ENCODE peak calls at places on chromosome 22, in six cellular contexts. One of them, this sample, is unnamed. For H3K4me1, the result is how much of the 10 kb centered on the place peaks cover.

GRCh38 chr22:29663230-29663826 is 56.5 kb upstream of the CABP7 start:
- DNase-seq in fibroblast of lung: peak
- DNase-seq in body of pancreas: no peak
- DNase-seq in small intestine: no peak
- DNase-seq in breast epithelium: no peak
- DNase-seq in CD4-positive, CD25-positive, alpha-beta regulatory T cell: no peak
- DNase-seq in this sample: no peak

GRCh38 chr22:41648431-41648830 is 27.3 kb downstream of the XRCC6 start:
- DNase-seq in fibroblast of lung: no peak
- DNase-seq in body of pancreas: no peak
- DNase-seq in small intestine: no peak
- DNase-seq in breast epithelium: no peak
- DNase-seq in CD4-positive, CD25-positive, alpha-beta regulatory T cell: no peak
- DNase-seq in this sample: no peak

GRCh38 chr22:50535113-50535512 is 5.3 kb upstream of the TYMP start:
- DNase-seq in fibroblast of lung: no peak
- DNase-seq in body of pancreas: no peak
- DNase-seq in small intestine: no peak
- DNase-seq in breast epithelium: no peak
- DNase-seq in CD4-positive, CD25-positive, alpha-beta regulatory T cell: no peak
- DNase-seq in this sample: peak

GRCh38 chr22:27370281-27370680 is 431.3 kb downstream of the MN1 start:
- DNase-seq in fibroblast of lung: no peak
- DNase-seq in body of pancreas: no peak
- DNase-seq in small intestine: no peak
- DNase-seq in breast epithelium: no peak
- DNase-seq in CD4-positive, CD25-positive, alpha-beta regulatory T cell: no peak
- DNase-seq in this sample: no peak

GRCh38 chr22:19889951-19890350 is 35.3 kb upstream of the GNB1L start:
- DNase-seq in fibroblast of lung: no peak
- DNase-seq in body of pancreas: no peak
- DNase-seq in small intestine: no peak
- DNase-seq in breast epithelium: no peak
- DNase-seq in CD4-positive, CD25-positive, alpha-beta regulatory T cell: no peak
- DNase-seq in this sample: peak

GRCh38 chr22:19869497-19870152 is 15.0 kb upstream of the GNB1L start:
- DNase-seq in fibroblast of lung: no peak
- DNase-seq in body of pancreas: peak
- DNase-seq in small intestine: no peak
- DNase-seq in breast epithelium: peak
- DNase-seq in CD4-positive, CD25-positive, alpha-beta regulatory T cell: no peak
- DNase-seq in this sample: peak

GRCh38 chr22:27386186-27386585 is 415.4 kb downstream of the MN1 start:
- DNase-seq in fibroblast of lung: no peak
- DNase-seq in body of pancreas: no peak
- DNase-seq in small intestine: no peak
- DNase-seq in breast epithelium: no peak
- DNase-seq in CD4-positive, CD25-positive, alpha-beta regulatory T cell: no peak
- DNase-seq in this sample: no peak

GRCh38 chr22:49322231-49322630 is 505.4 kb downstream of the BRD1 start:
- DNase-seq in fibroblast of lung: no peak
- DNase-seq in body of pancreas: no peak
- DNase-seq in small intestine: no peak
- DNase-seq in breast epithelium: no peak
- DNase-seq in CD4-positive, CD25-positive, alpha-beta regulatory T cell: no peak
- DNase-seq in this sample: no peak

GRCh38 chr22:18121436-18122253 is 11.0 kb downstream of the TUBA8 start:
- DNase-seq in fibroblast of lung: no peak
- DNase-seq in body of pancreas: no peak
- DNase-seq in small intestine: no peak
- DNase-seq in breast epithelium: no peak
- DNase-seq in CD4-positive, CD25-positive, alpha-beta regulatory T cell: no peak
- DNase-seq in this sample: no peak

GRCh38 chr22:31179345-31179744 is 19.4 kb downstream of the RNF185 start:
- DNase-seq in fibroblast of lung: peak
- DNase-seq in body of pancreas: no peak
- DNase-seq in small intestine: peak
- DNase-seq in breast epithelium: peak
- DNase-seq in CD4-positive, CD25-positive, alpha-beta regulatory T cell: no peak
- DNase-seq in this sample: no peak

GRCh38 chr22:40030026-40030756 is 35.4 kb downstream of the FAM83F start:
- DNase-seq in fibroblast of lung: no peak
- DNase-seq in body of pancreas: no peak
- DNase-seq in small intestine: no peak
- DNase-seq in breast epithelium: peak
- DNase-seq in CD4-positive, CD25-positive, alpha-beta regulatory T cell: no peak
- DNase-seq in this sample: no peak

GRCh38 chr22:38456272-38456837 is 1.4 kb upstream of the KCNJ4 start:
- DNase-seq in fibroblast of lung: no peak
- DNase-seq in body of pancreas: no peak
- DNase-seq in small intestine: no peak
- DNase-seq in breast epithelium: no peak
- DNase-seq in CD4-positive, CD25-positive, alpha-beta regulatory T cell: no peak
- DNase-seq in this sample: no peak

GRCh38 chr22:38454361-38455062 is 487 bp downstream of the KCNJ4 start:
- DNase-seq in fibroblast of lung: no peak
- DNase-seq in body of pancreas: no peak
- DNase-seq in small intestine: no peak
- DNase-seq in breast epithelium: no peak
- DNase-seq in CD4-positive, CD25-positive, alpha-beta regulatory T cell: peak
- DNase-seq in this sample: no peak

GRCh38 chr22:38456841-38457699 is 2.1 kb upstream of the KCNJ4 start:
- DNase-seq in fibroblast of lung: no peak
- DNase-seq in body of pancreas: no peak
- DNase-seq in small intestine: no peak
- DNase-seq in breast epithelium: no peak
- DNase-seq in CD4-positive, CD25-positive, alpha-beta regulatory T cell: no peak
- DNase-seq in this sample: no peak

GRCh38 chr22:38455063-38455529 is at the start of gene KCNJ4:
- DNase-seq in fibroblast of lung: no peak
- DNase-seq in body of pancreas: no peak
- DNase-seq in small intestine: no peak
- DNase-seq in breast epithelium: no peak
- DNase-seq in CD4-positive, CD25-positive, alpha-beta regulatory T cell: no peak
- DNase-seq in this sample: no peak

GRCh38 chr22:38455530-38456271 is 702 bp upstream of the KCNJ4 start:
- DNase-seq in fibroblast of lung: peak
- DNase-seq in body of pancreas: peak
- DNase-seq in small intestine: no peak
- DNase-seq in breast epithelium: no peak
- DNase-seq in CD4-positive, CD25-positive, alpha-beta regulatory T cell: no peak
- DNase-seq in this sample: peak
- H3K27ac ChIP-seq in fibroblast of lung: no peak
- H3K27ac ChIP-seq in body of pancreas: no peak
- H3K27ac ChIP-seq in small intestine: no peak
- H3K27ac ChIP-seq in breast epithelium: no peak
- H3K27ac ChIP-seq in CD4-positive, CD25-positive, alpha-beta regulatory T cell: no peak
- H3K27ac ChIP-seq in this sample: peak

GRCh38 chr22:42993651-42994275 is 21.2 kb downstream of the PACSIN2 start:
- DNase-seq in fibroblast of lung: peak
- DNase-seq in body of pancreas: no peak
- DNase-seq in small intestine: no peak
- DNase-seq in breast epithelium: no peak
- DNase-seq in CD4-positive, CD25-positive, alpha-beta regulatory T cell: no peak
- DNase-seq in this sample: no peak

GRCh38 chr22:42994917-42995562 is 19.9 kb downstream of the PACSIN2 start:
- DNase-seq in fibroblast of lung: peak
- DNase-seq in body of pancreas: peak
- DNase-seq in small intestine: peak
- DNase-seq in breast epithelium: no peak
- DNase-seq in CD4-positive, CD25-positive, alpha-beta regulatory T cell: no peak
- DNase-seq in this sample: peak

GRCh38 chr22:42994276-42994916 is 20.6 kb downstream of the PACSIN2 start:
- DNase-seq in fibroblast of lung: no peak
- DNase-seq in body of pancreas: no peak
- DNase-seq in small intestine: no peak
- DNase-seq in breast epithelium: no peak
- DNase-seq in CD4-positive, CD25-positive, alpha-beta regulatory T cell: no peak
- DNase-seq in this sample: no peak

GRCh38 chr22:42997577-42997976 is 17.4 kb downstream of the PACSIN2 start:
- DNase-seq in fibroblast of lung: no peak
- DNase-seq in body of pancreas: no peak
- DNase-seq in small intestine: no peak
- DNase-seq in breast epithelium: no peak
- DNase-seq in CD4-positive, CD25-positive, alpha-beta regulatory T cell: no peak
- DNase-seq in this sample: no peak

DNA sequence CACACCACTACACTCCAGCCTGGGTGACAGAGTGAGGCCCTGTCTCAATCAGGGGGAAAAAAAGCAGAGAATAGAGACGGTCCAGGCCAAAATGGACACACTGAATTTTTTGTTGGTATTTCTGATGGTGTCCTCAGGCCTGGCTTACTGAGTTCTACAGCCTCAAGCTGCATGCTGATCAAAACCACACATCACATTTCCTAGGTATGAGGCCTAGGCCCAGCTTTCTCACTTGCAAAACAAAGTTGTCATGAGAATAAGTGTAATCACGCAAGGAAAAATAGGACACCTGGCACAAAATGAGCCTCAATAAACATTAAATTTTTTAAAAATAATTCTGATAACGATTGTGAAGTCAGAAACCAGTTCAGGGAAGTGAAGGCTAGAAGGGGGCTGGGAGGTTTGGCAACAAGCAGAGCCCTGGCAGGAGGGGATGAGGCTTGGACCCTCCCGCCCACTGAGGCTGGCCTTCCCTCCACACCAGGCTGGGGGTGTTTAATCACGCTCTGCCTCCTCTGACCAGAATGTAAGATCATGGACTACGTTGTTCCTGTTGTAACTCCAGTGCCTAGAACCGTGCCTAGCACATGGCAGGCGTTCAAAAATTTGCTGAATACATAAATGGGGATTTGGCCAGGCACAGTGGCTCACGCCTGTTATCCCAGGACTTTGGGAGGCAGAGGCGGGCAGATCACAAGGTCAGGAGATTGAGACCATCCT is 18.1 kb downstream of the PACSIN2 start:
- DNase-seq in fibroblast of lung: peak
- DNase-seq in body of pancreas: peak
- DNase-seq in small intestine: no peak
- DNase-seq in breast epithelium: no peak
- DNase-seq in CD4-positive, CD25-positive, alpha-beta regulatory T cell: no peak
- DNase-seq in this sample: peak
- H3K4me1 ChIP-seq in fibroblast of lung: under half
- H3K4me1 ChIP-seq in body of pancreas: half or more
- H3K4me1 ChIP-seq in small intestine: under half
- H3K4me1 ChIP-seq in breast epithelium: under half
- H3K4me1 ChIP-seq in CD4-positive, CD25-positive, alpha-beta regulatory T cell: under half
- H3K4me1 ChIP-seq in this sample: under half

GRCh38 chr22:17007257-17007656 is 765 bp downstream of the GAB4 start:
- DNase-seq in fibroblast of lung: no peak
- DNase-seq in body of pancreas: no peak
- DNase-seq in small intestine: no peak
- DNase-seq in breast epithelium: no peak
- DNase-seq in CD4-positive, CD25-positive, alpha-beta regulatory T cell: no peak
- DNase-seq in this sample: no peak

GRCh38 chr22:17012267-17012666 is 4.2 kb upstream of the GAB4 start:
- DNase-seq in fibroblast of lung: no peak
- DNase-seq in body of pancreas: no peak
- DNase-seq in small intestine: no peak
- DNase-seq in breast epithelium: no peak
- DNase-seq in CD4-positive, CD25-positive, alpha-beta regulatory T cell: no peak
- DNase-seq in this sample: no peak

GRCh38 chr22:17013396-17014100 is 5.5 kb upstream of the GAB4 start:
- DNase-seq in fibroblast of lung: no peak
- DNase-seq in body of pancreas: no peak
- DNase-seq in small intestine: no peak
- DNase-seq in breast epithelium: no peak
- DNase-seq in CD4-positive, CD25-positive, alpha-beta regulatory T cell: no peak
- DNase-seq in this sample: no peak

GRCh38 chr22:17009640-17010291 is 1.7 kb upstream of the GAB4 start:
- DNase-seq in fibroblast of lung: no peak
- DNase-seq in body of pancreas: no peak
- DNase-seq in small intestine: no peak
- DNase-seq in breast epithelium: no peak
- DNase-seq in CD4-positive, CD25-positive, alpha-beta regulatory T cell: no peak
- DNase-seq in this sample: no peak

DNA sequence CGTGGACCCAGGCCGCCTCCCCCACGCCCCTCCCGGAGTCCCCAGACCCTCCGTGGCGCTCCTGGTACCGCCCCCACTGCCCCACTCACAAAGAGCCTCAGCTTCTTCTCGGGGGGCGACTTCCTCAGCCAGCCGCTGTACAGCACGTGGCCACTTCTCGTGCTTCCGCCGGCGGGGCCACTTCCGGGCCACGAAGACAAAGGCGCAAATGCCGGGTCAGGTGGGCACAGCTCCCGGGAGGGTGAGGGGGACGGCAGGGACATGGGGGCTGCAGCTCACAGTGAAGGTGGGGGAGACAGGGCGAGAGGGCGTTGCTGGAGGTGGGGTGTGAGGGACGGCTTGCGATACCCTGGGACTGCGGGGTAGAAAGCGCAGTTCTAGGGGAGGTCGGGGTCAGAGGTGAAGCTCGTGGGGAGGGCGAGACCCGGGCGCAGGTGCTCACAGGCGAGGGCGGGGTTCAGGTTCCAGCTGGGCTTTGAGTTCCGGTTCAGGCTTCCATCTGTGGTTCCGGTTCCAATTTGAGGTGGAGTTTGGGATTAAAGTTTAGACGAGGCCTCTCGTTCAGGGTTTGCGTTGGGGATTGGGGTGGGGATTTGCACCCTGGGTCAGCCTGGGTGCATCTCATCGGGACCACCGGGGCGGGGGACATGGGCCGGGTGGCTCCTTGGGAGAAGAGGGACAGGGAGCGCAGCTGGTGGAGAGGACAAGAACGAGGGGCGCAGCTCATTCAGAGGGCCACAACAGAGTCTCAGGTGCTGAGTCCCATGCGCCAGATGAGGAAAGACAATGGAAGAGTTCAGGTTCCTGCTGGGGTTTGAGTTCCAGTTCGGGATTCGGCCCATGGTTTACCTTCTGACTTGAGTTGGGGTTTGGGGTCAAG is at the start of gene GAB4:
- DNase-seq in fibroblast of lung: no peak
- DNase-seq in body of pancreas: no peak
- DNase-seq in small intestine: no peak
- DNase-seq in breast epithelium: no peak
- DNase-seq in CD4-positive, CD25-positive, alpha-beta regulatory T cell: no peak
- DNase-seq in this sample: no peak
- H3K4me3 ChIP-seq in fibroblast of lung: no peak
- H3K4me3 ChIP-seq in body of pancreas: no peak
- H3K4me3 ChIP-seq in small intestine: no peak
- H3K4me3 ChIP-seq in breast epithelium: no peak
- H3K4me3 ChIP-seq in CD4-positive, CD25-positive, alpha-beta regulatory T cell: no peak
- H3K4me3 ChIP-seq in this sample: no peak

DNA sequence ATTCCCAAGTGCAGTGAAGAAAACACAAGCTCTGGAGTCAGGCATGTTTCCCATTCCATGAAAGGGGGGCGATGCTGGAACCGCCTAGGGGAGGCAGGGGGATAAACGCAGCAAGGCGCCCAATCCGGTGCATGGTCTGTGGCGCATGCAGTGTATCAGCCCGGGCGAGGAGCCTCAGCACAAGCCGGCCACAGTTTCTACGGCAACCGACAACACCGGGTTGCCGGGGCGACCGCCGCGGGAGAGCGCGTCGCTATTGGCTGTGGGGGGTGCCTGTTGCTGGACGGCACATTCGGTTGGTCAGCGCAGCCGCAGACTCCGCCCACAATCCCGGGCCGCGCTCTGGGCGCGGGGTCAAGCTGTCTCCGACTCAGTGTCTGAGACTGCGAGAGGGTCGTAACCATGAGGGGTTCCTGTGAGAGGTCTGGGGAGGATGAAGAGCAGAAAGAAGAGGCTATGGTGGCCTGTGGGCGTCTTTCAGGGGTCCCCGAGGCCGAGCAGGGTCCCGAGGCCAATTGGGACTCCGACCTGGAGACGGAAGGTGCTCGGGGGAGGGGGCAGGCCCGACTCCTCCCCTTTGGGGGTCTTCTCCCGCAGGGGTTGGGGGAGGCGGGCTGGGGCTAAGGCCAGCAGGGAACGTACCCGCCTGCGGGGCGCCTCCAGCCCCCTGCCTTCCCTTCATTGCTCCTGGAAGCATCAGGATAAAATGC is at the start of gene LRRC74B:
- DNase-seq in fibroblast of lung: peak
- DNase-seq in body of pancreas: peak
- DNase-seq in small intestine: peak
- DNase-seq in breast epithelium: peak
- DNase-seq in CD4-positive, CD25-positive, alpha-beta regulatory T cell: peak
- DNase-seq in this sample: peak
- H3K27ac ChIP-seq in fibroblast of lung: peak
- H3K27ac ChIP-seq in body of pancreas: no peak
- H3K27ac ChIP-seq in small intestine: no peak
- H3K27ac ChIP-seq in breast epithelium: no peak
- H3K27ac ChIP-seq in CD4-positive, CD25-positive, alpha-beta regulatory T cell: no peak
- H3K27ac ChIP-seq in this sample: no peak

This sample was measured in right cardiac atrium.